ENCODE peak calls at places on chromosome 12, in ten cellular contexts. G is esophagus squamous epithelium; N is IMR-90; F is posterior cingulate gyrus; I is T follicular helper cell; S is stimulated activated CD8-positive, alpha-beta memory T cell treated with anti-CD3 and anti-CD28 coated beads, Interleukin-4, amount 100 ng/mL, for 1 hour; L is breast epithelium; E is NAMALWA; W is PC-9; P is NCI-H1092 treated with DMSO at 0.1 percent for 48 hours. X is an unnamed sample.

GRCh38 chr12:57089259-57090245 is 638 bp downstream of the NAB2 start:
- DNase-seq in G (no peak), N (peak), F (peak), I (no peak), S (no peak), L (peak), E (peak), W (peak), P (no peak), X (peak)

GRCh38 chr12:130920711-130921381 is 32.9 kb upstream of the ADGRD1 start:
- DNase-seq in G (no peak), N (peak), F (no peak), I (no peak), S (no peak), L (no peak), E (no peak), W (no peak), P (no peak), X (peak)

GRCh38 chr12:104460041-104460757 is 3.5 kb downstream of the CHST11 start:
- DNase-seq in G (no peak), N (no peak), F (no peak), I (no peak), S (no peak), L (no peak), E (no peak), W (no peak), P (no peak), X (no peak)

GRCh38 chr12:94037444-94037843 is 110.9 kb upstream of the PLXNC1 start:
- DNase-seq in G (no peak), N (no peak), F (no peak), I (no peak), S (no peak), L (no peak), E (no peak), W (no peak), P (no peak), X (no peak)

GRCh38 chr12:124620606-124621295 is 53.3 kb upstream of the NCOR2 start:
- DNase-seq in G (no peak), N (peak), F (no peak), I (no peak), S (no peak), L (no peak), E (no peak), W (no peak), P (no peak), X (no peak)

GRCh38 chr12:2011641-2012607 is 7.7 kb upstream of the DCP1B start:
- DNase-seq in G (no peak), N (peak), F (no peak), I (no peak), S (no peak), L (no peak), E (no peak), W (no peak), P (peak), X (no peak)

GRCh38 chr12:95173392-95174251 is 43.6 kb downstream of the FGD6 start:
- DNase-seq in G (no peak), N (peak), F (peak), I (no peak), S (no peak), L (peak), E (no peak), W (peak), P (no peak), X (peak)

GRCh38 chr12:124919646-124920352 is 5.3 kb upstream of the UBC start:
- DNase-seq in G (no peak), N (peak), F (peak), I (no peak), S (no peak), L (no peak), E (peak), W (peak), P (no peak), X (no peak)

GRCh38 chr12:47214771-47215170 is 135.0 kb upstream of the AMIGO2 start:
- DNase-seq in G (no peak), N (no peak), F (no peak), I (no peak), S (no peak), L (no peak), E (no peak), W (no peak), P (no peak), X (no peak)

GRCh38 chr12:113109872-113110623 is 25.5 kb downstream of the RASAL1 start:
- DNase-seq in G (no peak), N (no peak), F (peak), I (no peak), S (no peak), L (no peak), E (no peak), W (no peak), P (no peak), X (no peak)

GRCh38 chr12:24902521-24903304 is 46.2 kb downstream of the BCAT1 start:
- DNase-seq in G (no peak), N (no peak), F (peak), I (no peak), S (no peak), L (no peak), E (no peak), W (no peak), P (no peak), X (peak)

GRCh38 chr12:96774501-96775256 is 132.4 kb upstream of the NEDD1 start:
- DNase-seq in G (no peak), N (peak), F (peak), I (no peak), S (no peak), L (no peak), E (no peak), W (no peak), P (no peak), X (no peak)

GRCh38 chr12:131726-132465 is 65.3 kb downstream of the IQSEC3 start:
- DNase-seq in G (no peak), N (no peak), F (peak), I (no peak), S (no peak), L (no peak), E (no peak), W (peak), P (no peak), X (no peak)

GRCh38 chr12:2166696-2167095 is 113.9 kb downstream of the CACNA1C start:
- DNase-seq in G (no peak), N (no peak), F (no peak), I (no peak), S (no peak), L (no peak), E (no peak), W (no peak), P (no peak), X (no peak)

GRCh38 chr12:42473561-42473960 is 116.0 kb downstream of the PRICKLE1 start:
- DNase-seq in G (no peak), N (no peak), F (no peak), I (no peak), S (no peak), L (no peak), E (no peak), W (no peak), P (no peak), X (no peak)

GRCh38 chr12:132403636-132404434 is 74.4 kb upstream of the GALNT9 start:
- DNase-seq in G (no peak), N (no peak), F (peak), I (no peak), S (no peak), L (no peak), E (no peak), W (no peak), P (no peak), X (peak)

GRCh38 chr12:19014243-19014642 is 115.3 kb upstream of the PLEKHA5 start:
- DNase-seq in G (no peak), N (peak), F (no peak), I (no peak), S (no peak), L (no peak), E (no peak), W (no peak), P (peak), X (no peak)

GRCh38 chr12:104877107-104877705 is 80.9 kb downstream of the SLC41A2 start:
- DNase-seq in G (no peak), N (peak), F (peak), I (peak), S (no peak), L (no peak), E (peak), W (peak), P (peak), X (peak)

GRCh38 chr12:39490500-39491276 is 47.8 kb upstream of the KIF21A start:
- DNase-seq in G (no peak), N (no peak), F (no peak), I (no peak), S (no peak), L (no peak), E (no peak), W (no peak), P (no peak), X (no peak)

GRCh38 chr12:102107970-102108369 is 11.9 kb downstream of the NUP37 start:
- DNase-seq in G (no peak), N (no peak), F (no peak), I (no peak), S (no peak), L (no peak), E (no peak), W (no peak), P (no peak), X (no peak)

GRCh38 chr12:122850695-122851350 is 15.6 kb downstream of the HIP1R start:
- DNase-seq in G (no peak), N (peak), F (peak), I (no peak), S (no peak), L (no peak), E (no peak), W (no peak), P (no peak), X (no peak)

GRCh38 chr12:31773867-31774266 is 45.0 kb upstream of the AMN1 start:
- DNase-seq in G (no peak), N (no peak), F (no peak), I (no peak), S (no peak), L (no peak), E (no peak), W (no peak), P (no peak), X (no peak)

GRCh38 chr12:131321988-131322387 is 368.3 kb downstream of the ADGRD1 start:
- DNase-seq in G (no peak), N (no peak), F (no peak), I (no peak), S (no peak), L (no peak), E (no peak), W (no peak), P (no peak), X (no peak)

GRCh38 chr12:25014961-25015360 is 66.1 kb upstream of the BCAT1 start:
- DNase-seq in G (no peak), N (peak), F (no peak), I (no peak), S (no peak), L (no peak), E (no peak), W (no peak), P (no peak), X (no peak)

GRCh38 chr12:93766802-93767523 is 89.8 kb downstream of the CRADD start:
- DNase-seq in G (no peak), N (peak), F (no peak), I (no peak), S (no peak), L (no peak), E (peak), W (peak), P (peak), X (no peak)

X was measured in psoas muscle.